ENCODE peak calls at places on chromosomes 6 and 20, in eight cellular contexts. E, Y, A, D, I, T, V and S are unnamed samples.

GRCh38 chr20:17169575-17170136 is 57.2 kb upstream of the PCSK2 start:
- DNase-seq in E (no peak), V (no peak), T (no peak), D (no peak), A (no peak), I (no peak), Y (peak; percentile 58), S (no peak)

GRCh38 chr20:63054695-63055240 is 48.0 kb upstream of the BHLHE23 start:
- DNase-seq in A (peak; percentile 62), I (no peak), Y (no peak), T (no peak), E (no peak), D (no peak), V (no peak), S (peak; percentile 24)

GRCh38 chr20:32585011-32585518 is at the start of gene NOL4L:
- DNase-seq in Y (peak; percentile 30), A (no peak), V (no peak), I (peak; percentile 14), D (peak; percentile 36), T (peak; percentile 35), E (peak; percentile 7), S (peak; percentile 47)

GRCh38 chr6:80356545-80356944 is 250.1 kb downstream of the BCKDHB start:
- DNase-seq in I (peak; percentile 21), D (no peak), E (no peak), Y (no peak), T (no peak), V (no peak), A (no peak), S (no peak)

GRCh38 chr20:19889011-19889953 is 127.9 kb upstream of the NAA20 start:
- DNase-seq in E (peak; percentile 95), Y (no peak), D (peak; percentile 66), V (no peak), I (peak; percentile 88), A (peak; percentile 77), T (peak; percentile 63), S (peak; percentile 76)

GRCh38 chr6:46484081-46484820 is 7.0 kb downstream of the RCAN2 start:
- DNase-seq in T (no peak), A (no peak), I (no peak), Y (no peak), V (no peak), E (no peak), D (no peak), S (peak; percentile 66)

GRCh38 chr6:13427838-13428527 is 59.4 kb downstream of the GFOD1 start:
- DNase-seq in A (no peak), Y (no peak), I (no peak), E (peak; percentile 32), V (no peak), D (no peak), T (no peak), S (no peak)

GRCh38 chr6:158505194-158505593 is 54.7 kb upstream of the TMEM181 start:
- DNase-seq in D (no peak), V (no peak), I (no peak), T (no peak), A (no peak), E (no peak), Y (no peak), S (no peak)

GRCh38 chr20:32761417-32761830 is 761 bp upstream of the DNMT3B start:
- DNase-seq in A (no peak), T (no peak), Y (no peak), E (no peak), V (no peak), D (no peak), I (no peak), S (no peak)